ENCODE peak calls at places on chromosomes 4 and X, in eight cellular contexts. B, U, Y, C, L, A, H and R are unnamed samples.

GRCh38 chrX:49190783-49191032 is 4.5 kb upstream of the PRICKLE3 start:
- DNase-seq in U (no peak), L (no peak), Y (no peak), B (no peak), C (no peak), H (no peak), A (no peak), R (no peak)

GRCh38 chrX:15055146-15055930 is 182.1 kb downstream of the MOSPD2 start:
- DNase-seq in B (no peak), C (no peak), U (no peak), Y (peak; percentile 66), L (no peak), A (no peak), H (no peak), R (peak; percentile 54)

GRCh38 chr4:81632581-81633247 is 161.0 kb upstream of the RASGEF1B start:
- DNase-seq in B (peak; percentile 6), C (no peak), U (no peak), A (no peak), H (no peak), Y (peak; percentile 60), L (no peak), R (peak; percentile 69)

GRCh38 chr4:16659120-16659519 is 239.3 kb downstream of the LDB2 start:
- DNase-seq in A (peak; percentile 28), Y (peak; percentile 31), L (no peak), H (peak; percentile 13), C (no peak), B (no peak), U (no peak), R (no peak)

GRCh38 chr4:157221895-157222763 is 1.6 kb downstream of the GRIA2 start:
- DNase-seq in Y (peak; percentile 12), A (no peak), L (no peak), U (no peak), C (peak; percentile 86), H (peak; percentile 84), B (no peak), R (no peak)

GRCh38 chrX:109959356-109959871 is 43.5 kb upstream of the TMEM164 start:
- DNase-seq in B (no peak), A (no peak), H (no peak), C (no peak), Y (peak; percentile 24), L (no peak), U (peak; percentile 64), R (peak; percentile 35)

GRCh38 chr4:78937837-78938236 is 1.4 kb downstream of the PAQR3 start:
- DNase-seq in U (no peak), C (no peak), H (no peak), L (no peak), Y (peak; percentile 75), B (no peak), A (no peak), R (peak; percentile 18)

GRCh38 chr4:182278729-182279128 is 35.5 kb downstream of the TENM3 start:
- DNase-seq in A (no peak), H (no peak), Y (no peak), L (no peak), U (no peak), B (no peak), C (no peak), R (no peak)

GRCh38 chr4:161581262-161581661 is 582.5 kb downstream of the FSTL5 start:
- DNase-seq in L (no peak), A (peak; percentile 13), U (no peak), H (no peak), Y (peak; percentile 1), B (no peak), C (no peak), R (no peak)

GRCh38 chr4:154132406-154132805 is 343.5 kb upstream of the SFRP2 start:
- DNase-seq in Y (no peak), H (no peak), C (no peak), B (no peak), U (no peak), L (no peak), A (no peak), R (no peak)

GRCh38 chrX:134512566-134512965 is 52.6 kb downstream of the HPRT1 start:
- DNase-seq in U (no peak), C (no peak), H (no peak), Y (peak; percentile 76), A (peak; percentile 64), B (peak; percentile 72), L (peak; percentile 59), R (peak; percentile 91)

GRCh38 chr4:117154251-117154650 is 68.9 kb upstream of the TRAM1L1 start:
- DNase-seq in C (peak; percentile 63), A (no peak), B (no peak), L (no peak), H (no peak), U (no peak), Y (no peak), R (no peak)

GRCh38 chr4:150078041-150078995 is at the start of gene DCLK2:
- DNase-seq in H (peak; percentile 95), U (peak; percentile 19), Y (peak; percentile 90), B (peak; percentile 44), L (peak; percentile 55), A (peak; percentile 84), C (peak; percentile 90), R (peak; percentile 50)

GRCh38 chr4:54683616-54684346 is 26.0 kb downstream of the KIT start:
- DNase-seq in B (peak; percentile 7), U (no peak), L (no peak), C (peak; percentile 23), A (peak; percentile 5), H (no peak), Y (peak; percentile 61), R (peak; percentile 84)

GRCh38 chr4:108156391-108156790 is 12.3 kb downstream of the LEF1 start:
- DNase-seq in Y (no peak), C (no peak), U (no peak), B (no peak), L (no peak), A (no peak), H (no peak), R (no peak)

GRCh38 chr4:108148316-108148715 is 20.4 kb downstream of the LEF1 start:
- DNase-seq in A (no peak), U (no peak), L (no peak), Y (no peak), C (no peak), H (no peak), B (no peak), R (no peak)

GRCh38 chr4:108149588-108150380 is 18.9 kb downstream of the LEF1 start:
- DNase-seq in H (no peak), L (no peak), U (no peak), Y (peak; percentile 43), C (no peak), A (no peak), B (no peak), R (no peak)

GRCh38 chr4:108155373-108155772 is 13.4 kb downstream of the LEF1 start:
- DNase-seq in A (peak; percentile 32), L (no peak), H (no peak), Y (no peak), B (no peak), U (no peak), C (peak; percentile 76), R (no peak)

GRCh38 chr4:108152980-108153379 is 15.8 kb downstream of the LEF1 start:
- DNase-seq in A (no peak), B (no peak), H (no peak), L (no peak), U (no peak), C (no peak), Y (no peak), R (no peak)
- H3K4me2 ChIP-seq in A (no peak overlapping the region), B (no peak overlapping the region), H (no peak overlapping the region), L (no peak overlapping the region), U (no peak overlapping the region), C (no peak overlapping the region), Y (no peak overlapping the region), R (no peak overlapping the region)

GRCh38 chr4:112526061-112526460 is 10.1 kb upstream of the NEUROG2 start:
- DNase-seq in C (no peak), A (no peak), L (no peak), Y (peak; percentile 70), B (no peak), H (no peak), U (no peak), R (peak; percentile 33)

GRCh38 chr4:112521123-112522116 is 5.4 kb upstream of the NEUROG2 start:
- DNase-seq in L (no peak), A (no peak), C (peak; percentile 90), H (no peak), Y (no peak), B (no peak), U (no peak), R (no peak)

GRCh38 chr4:112522389-112522788 is 6.4 kb upstream of the NEUROG2 start:
- DNase-seq in C (peak; percentile 59), L (no peak), A (no peak), Y (no peak), H (no peak), U (no peak), B (no peak), R (no peak)

GRCh38 chr4:112523008-112523440 is 7.0 kb upstream of the NEUROG2 start:
- DNase-seq in L (no peak), C (peak; percentile 85), Y (no peak), A (peak; percentile 64), B (no peak), H (no peak), U (peak; percentile 45), R (no peak)

DNA sequence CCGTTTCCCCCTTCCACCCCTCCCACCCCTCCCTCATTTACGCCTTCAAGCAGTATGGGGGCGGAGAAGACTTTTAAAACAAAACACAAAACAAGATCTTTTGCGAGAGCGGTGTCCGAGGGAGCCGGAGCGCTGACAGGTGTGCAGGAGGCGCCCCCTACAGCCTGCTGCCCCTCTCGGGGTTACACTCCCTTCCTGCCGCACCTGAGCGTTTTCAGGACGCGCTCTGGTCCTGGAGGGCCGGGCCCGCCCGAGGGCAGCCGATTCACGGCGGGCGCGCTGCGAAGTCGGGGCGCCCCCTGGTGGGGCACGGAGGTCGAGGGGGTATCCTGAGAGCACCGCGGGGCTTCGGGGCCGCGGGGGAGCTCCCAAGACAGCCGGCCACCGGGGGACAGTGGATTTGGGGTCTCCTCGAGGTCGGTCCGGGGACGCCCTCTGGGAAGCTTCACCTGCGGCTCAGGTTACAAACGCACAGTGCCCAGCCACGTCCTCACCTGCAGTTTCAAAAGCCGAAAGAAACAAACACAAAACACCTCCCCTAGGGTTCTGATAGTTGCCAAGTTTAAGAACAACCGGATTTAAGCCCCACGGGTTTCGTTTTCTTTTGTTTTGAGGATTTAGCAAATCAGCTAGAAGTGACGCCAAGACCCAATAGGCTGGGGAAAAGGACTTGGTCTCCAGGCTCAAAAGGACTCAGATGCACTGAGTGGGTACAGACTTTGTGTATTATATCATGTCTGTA is 8.0 kb upstream of the NEUROG2 start:
- DNase-seq in B (peak; percentile 87), H (peak; percentile 36), Y (peak; percentile 60), A (no peak), C (peak; percentile 95), L (peak; percentile 30), U (peak; percentile 73), R (peak; percentile 71)
- H3K4me2 ChIP-seq in B (peak overlapping the region; percentile 77), H (no peak overlapping the region), Y (peak overlapping the region; percentile 50), A (peak overlapping the region; percentile 56), C (peak overlapping the region; percentile 89), L (peak overlapping the region; percentile 96), U (peak overlapping the region; percentile 84), R (peak overlapping the region; percentile 93)

GRCh38 chrX:39898147-39898546 is 199.6 kb downstream of the BCOR start:
- DNase-seq in B (no peak), H (no peak), Y (no peak), A (no peak), L (no peak), U (no peak), C (no peak), R (peak; percentile 83)
- H3K4me2 ChIP-seq in B (no peak overlapping the region), H (peak overlapping the region; percentile 66), Y (peak overlapping the region; percentile 35), A (peak overlapping the region; percentile 23), L (peak overlapping the region; percentile 66), U (no peak overlapping the region), C (no peak overlapping the region), R (peak overlapping the region; percentile 86)

GRCh38 chrX:125203379-125203736 is 116.3 kb upstream of the TEX13C start:
- DNase-seq in L (no peak), Y (peak; percentile 2), A (no peak), C (peak; percentile 40), H (peak; percentile 14), U (no peak), B (no peak), R (no peak)
- H3K4me2 ChIP-seq in L (peak overlapping the region; percentile 80), Y (no peak overlapping the region), A (no peak overlapping the region), C (peak overlapping the region; percentile 81), H (peak overlapping the region; percentile 69), U (no peak overlapping the region), B (peak overlapping the region; percentile 75), R (peak overlapping the region; percentile 89)